ENCODE peak calls at places on chromosomes 6 and 20, in six cellular contexts. F, N, V, E, Z and U are unnamed samples.

GRCh38 chr6:9252784-9253183 is 817.4 kb upstream of the SLC35B3 start:
- DNase-seq in Z (peak; percentile 25), N (no peak), F (no peak), E (no peak), V (no peak), U (no peak)

GRCh38 chr20:39338977-39339376 is 376.8 kb downstream of the DHX35 start:
- DNase-seq in Z (no peak), N (no peak), F (no peak), V (no peak), E (no peak), U (peak; percentile 40)

GRCh38 chr6:79570802-79571367 is 33.7 kb upstream of the LCA5 start:
- DNase-seq in V (no peak), Z (no peak), N (no peak), F (peak; percentile 71), E (peak; percentile 83), U (no peak)

GRCh38 chr6:101607286-101607685 is 213.8 kb downstream of the GRIK2 start:
- DNase-seq in E (peak; percentile 47), F (no peak), N (no peak), Z (no peak), V (no peak), U (no peak)

GRCh38 chr6:120354452-120355098 is 979.7 kb downstream of the TBC1D32 start:
- DNase-seq in N (no peak), Z (no peak), F (no peak), V (peak; percentile 73), E (no peak), U (peak; percentile 4)

GRCh38 chr6:144853603-144854002 is 568.5 kb downstream of the UTRN start:
- DNase-seq in E (no peak), Z (no peak), V (no peak), F (no peak), N (no peak), U (no peak)

GRCh38 chr20:9647741-9648140 is 133.4 kb downstream of the LAMP5 start:
- DNase-seq in V (no peak), F (no peak), E (peak; percentile 77), Z (no peak), N (no peak), U (no peak)

GRCh38 chr20:24109008-24109407 is 120.4 kb upstream of the GGTLC1 start:
- DNase-seq in Z (no peak), F (no peak), E (no peak), N (no peak), V (no peak), U (no peak)

GRCh38 chr6:32175711-32176475 is at the start of gene AGPAT1:
- DNase-seq in N (peak; percentile 96), Z (peak; percentile 98), F (peak; percentile 95), E (peak; percentile 98), V (peak; percentile 95), U (peak; percentile 92)

GRCh38 chr20:40990542-40991120 is 38.0 kb upstream of the TOP1 start:
- DNase-seq in F (peak; percentile 94), Z (peak; percentile 84), N (peak; percentile 86), V (peak; percentile 88), E (peak; percentile 88), U (peak; percentile 70)

GRCh38 chr6:42790549-42791181 is 8.8 kb downstream of the BICRAL start:
- DNase-seq in Z (peak; percentile 50), V (no peak), E (peak; percentile 70), F (peak; percentile 9), N (no peak), U (no peak)

GRCh38 chr20:32479012-32479411 is 106.1 kb downstream of the NOL4L start:
- DNase-seq in V (no peak), E (no peak), Z (peak; percentile 11), N (no peak), F (no peak), U (no peak)

GRCh38 chr6:156917213-156917612 is 140.0 kb downstream of the ARID1B start:
- DNase-seq in Z (no peak), V (no peak), F (no peak), N (no peak), E (no peak), U (no peak)

GRCh38 chr6:55822815-55823214 is 52.6 kb downstream of the BMP5 start:
- DNase-seq in V (no peak), E (no peak), Z (no peak), N (no peak), F (no peak), U (no peak)

GRCh38 chr20:46398963-46399362 is 7.5 kb downstream of the ELMO2 start:
- DNase-seq in N (no peak), V (no peak), E (peak; percentile 69), F (no peak), Z (no peak), U (no peak)

GRCh38 chr6:43952746-43953145 is 174.5 kb downstream of the MRPL14 start:
- DNase-seq in N (no peak), F (no peak), E (no peak), V (peak; percentile 25), Z (no peak), U (no peak)

GRCh38 chr20:10864076-10864672 is 190.4 kb upstream of the JAG1 start:
- DNase-seq in N (peak; percentile 79), F (no peak), Z (peak; percentile 31), V (no peak), E (no peak), U (no peak)

GRCh38 chr6:17905611-17906592 is 81.5 kb downstream of the KIF13A start:
- DNase-seq in Z (no peak), F (no peak), V (no peak), E (no peak), N (no peak), U (no peak)

GRCh38 chr6:143125455-143125854 is 64.8 kb downstream of the AIG1 start:
- DNase-seq in V (no peak), Z (no peak), E (no peak), F (no peak), N (no peak), U (no peak)

GRCh38 chr6:131937703-131938631 is 13.2 kb downstream of the CCN2 start:
- DNase-seq in F (no peak), V (no peak), N (no peak), Z (no peak), E (no peak), U (no peak)

GRCh38 chr6:169845426-169846285 is 94.2 kb downstream of the ERMARD start:
- DNase-seq in V (no peak), E (no peak), Z (no peak), F (no peak), N (no peak), U (no peak)

GRCh38 chr20:17809714-17810631 is 110.2 kb downstream of the BANF2 start:
- DNase-seq in E (no peak), F (no peak), Z (no peak), N (no peak), V (no peak), U (no peak)